ENCODE peak calls at places on chromosomes 16 and 17, in seven cellular contexts. Y, I, G, E, X, A and K are unnamed samples.

GRCh38 chr17:41486809-41487530 is 2.7 kb downstream of the KRT36 start:
- DNase-seq in E (no peak), I (no peak), G (peak; percentile 49), A (no peak), X (peak; percentile 68), Y (peak; percentile 89), K (peak; percentile 47)

GRCh38 chr17:50059759-50060273 is 3.9 kb downstream of the ITGA3 start:
- DNase-seq in A (no peak), G (no peak), E (no peak), X (no peak), Y (peak; percentile 72), I (no peak), K (no peak)

GRCh38 chr17:59859444-59860025 is 33.2 kb downstream of the TUBD1 start:
- DNase-seq in E (no peak), Y (no peak), A (peak; percentile 4), I (no peak), G (no peak), X (no peak), K (no peak)

GRCh38 chr16:19745286-19746018 is 27.4 kb downstream of the IQCK start:
- DNase-seq in G (no peak), A (no peak), X (no peak), E (no peak), Y (no peak), I (no peak), K (no peak)

GRCh38 chr17:17663160-17664072 is 17.8 kb upstream of the RAI1 start:
- DNase-seq in A (peak; percentile 77), E (no peak), X (peak; percentile 60), I (no peak), Y (peak; percentile 88), G (peak; percentile 44), K (peak; percentile 77)

GRCh38 chr16:46727630-46728029 is 20.5 kb downstream of the MYLK3 start:
- DNase-seq in X (no peak), I (no peak), G (no peak), A (no peak), Y (peak; percentile 43), E (no peak), K (no peak)

GRCh38 chr17:45574376-45574775 is 83.9 kb upstream of the PLEKHM1 start:
- DNase-seq in Y (no peak), I (no peak), G (no peak), E (no peak), A (no peak), X (no peak), K (no peak)

GRCh38 chr16:28930652-28931051 is 1.1 kb upstream of the CD19 start:
- DNase-seq in X (no peak), Y (peak; percentile 86), A (no peak), G (no peak), I (no peak), E (no peak), K (no peak)

GRCh38 chr17:82323514-82324234 is 6.3 kb upstream of the CD7 start:
- DNase-seq in A (no peak), Y (peak; percentile 77), I (no peak), E (no peak), G (no peak), X (no peak), K (no peak)

GRCh38 chr17:246851-247421 is 65.5 kb upstream of the DOC2B start:
- DNase-seq in G (no peak), A (peak; percentile 62), E (no peak), X (peak; percentile 6), I (no peak), Y (peak; percentile 48), K (no peak)

GRCh38 chr16:88469615-88470395 is 16.7 kb downstream of the ZFPM1 start:
- DNase-seq in A (no peak), E (no peak), G (no peak), X (no peak), Y (no peak), I (no peak), K (no peak)

GRCh38 chr17:45123930-45124796 is 8.2 kb downstream of the PLCD3 start:
- DNase-seq in E (no peak), X (peak; percentile 82), Y (no peak), G (peak; percentile 65), I (no peak), A (peak; percentile 84), K (no peak)

GRCh38 chr16:890217-890616 is 80.6 kb downstream of the LMF1 start:
- DNase-seq in X (no peak), A (no peak), I (no peak), G (no peak), E (no peak), Y (no peak), K (no peak)

GRCh38 chr17:57999496-58000017 is 7.5 kb downstream of the SRSF1 start:
- DNase-seq in A (no peak), G (no peak), E (no peak), I (peak; percentile 42), X (no peak), Y (no peak), K (no peak)

GRCh38 chr17:65683428-65683827 is 122.0 kb upstream of the AXIN2 start:
- DNase-seq in E (no peak), X (no peak), G (no peak), Y (no peak), A (no peak), I (no peak), K (no peak)

GRCh38 chr17:9519873-9520272 is 55.7 kb downstream of the STX8 start:
- DNase-seq in X (no peak), E (no peak), Y (no peak), I (no peak), G (no peak), A (no peak), K (no peak)

GRCh38 chr16:70301121-70301520 is 2.1 kb downstream of the DDX19B start:
- DNase-seq in A (no peak), X (no peak), E (no peak), Y (no peak), G (no peak), I (no peak), K (no peak)

GRCh38 chr16:70302745-70303144 is 3.8 kb downstream of the DDX19B start:
- DNase-seq in Y (no peak), A (no peak), I (no peak), E (no peak), G (no peak), X (no peak), K (no peak)

GRCh38 chr16:70294385-70295029 is 4.5 kb upstream of the DDX19B start:
- DNase-seq in E (no peak), G (no peak), I (no peak), A (peak; percentile 42), X (no peak), Y (peak; percentile 69), K (no peak)

GRCh38 chr16:70295634-70296033 is 3.4 kb upstream of the DDX19B start:
- DNase-seq in G (no peak), A (no peak), I (no peak), Y (no peak), E (no peak), X (no peak), K (no peak)

GRCh38 chr16:70298988-70299938 is at the start of gene DDX19B:
- DNase-seq in A (peak; percentile 90), X (peak; percentile 87), G (peak; percentile 83), I (peak; percentile 77), Y (peak; percentile 95), E (peak; percentile 71), K (peak; percentile 59)
- TF ChIP-seq POLR2AphosphoS5 in A (peak; percentile 75), X (peak; percentile 42), G (peak; percentile 88), I (peak; percentile 68), Y (peak; percentile 95), E (peak; percentile 90), K (peak; percentile 92)

DNA sequence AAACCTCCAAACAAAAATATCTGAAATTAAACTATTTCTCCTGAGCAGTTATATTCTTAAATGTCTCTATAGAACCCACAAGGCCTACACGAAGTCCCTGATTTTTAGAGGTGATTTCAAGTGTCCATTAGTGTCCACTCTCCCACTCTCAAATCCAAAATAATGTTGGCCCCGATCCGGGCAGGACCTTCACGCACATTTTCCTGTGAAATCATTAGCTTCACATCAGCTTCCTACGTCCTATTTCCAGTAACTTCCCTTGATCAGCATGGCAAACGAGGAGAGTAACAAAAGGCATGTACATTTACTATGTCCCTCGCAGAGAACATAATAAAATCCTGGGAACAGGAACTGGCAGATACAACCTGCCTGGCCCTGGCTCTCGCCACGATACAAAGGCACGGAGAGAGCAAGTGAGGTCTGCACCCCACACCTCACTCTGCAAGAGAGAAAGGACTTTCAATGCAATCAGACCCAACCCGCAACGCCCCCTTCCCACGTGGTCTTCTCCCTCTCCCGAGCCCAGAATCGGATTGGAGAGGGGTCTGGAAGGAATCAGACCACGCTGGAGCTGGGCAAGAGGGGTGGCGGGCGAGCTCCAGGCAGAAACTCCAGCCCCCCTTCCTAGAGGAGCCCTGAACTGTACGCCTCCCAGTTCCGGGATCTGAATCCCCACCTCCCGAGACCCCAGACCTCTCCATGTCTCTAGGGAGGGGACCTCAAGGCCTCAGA is 17.5 kb upstream of the C17orf78 start:
- DNase-seq in G (peak; percentile 43), A (peak; percentile 77), X (peak; percentile 57), E (peak; percentile 32), I (peak; percentile 68), Y (peak; percentile 81), K (peak; percentile 42)
- TF ChIP-seq POLR2A in G (no peak), A (no peak), X (no peak), E (no peak), I (no peak), Y (no peak), K (peak; percentile 27)

GRCh38 chr16:66673691-66674090 is 22.9 kb downstream of the CMTM4 start:
- DNase-seq in Y (no peak), G (no peak), E (no peak), I (no peak), X (no peak), A (no peak), K (no peak)

GRCh38 chr16:66670691-66671090 is 25.9 kb downstream of the CMTM4 start:
- DNase-seq in A (no peak), Y (no peak), I (no peak), X (no peak), E (no peak), G (no peak), K (no peak)

GRCh38 chr16:66667944-66668343 is 28.6 kb downstream of the CMTM4 start:
- DNase-seq in Y (no peak), G (no peak), I (no peak), X (no peak), A (no peak), E (no peak), K (no peak)

GRCh38 chr16:66668777-66669444 is 27.6 kb downstream of the CMTM4 start:
- DNase-seq in A (no peak), Y (no peak), I (no peak), E (no peak), X (no peak), G (no peak), K (no peak)
- TF ChIP-seq POLR2AphosphoS5 in A (no peak), Y (no peak), I (no peak), E (no peak), X (no peak), G (no peak), K (no peak)

DNA sequence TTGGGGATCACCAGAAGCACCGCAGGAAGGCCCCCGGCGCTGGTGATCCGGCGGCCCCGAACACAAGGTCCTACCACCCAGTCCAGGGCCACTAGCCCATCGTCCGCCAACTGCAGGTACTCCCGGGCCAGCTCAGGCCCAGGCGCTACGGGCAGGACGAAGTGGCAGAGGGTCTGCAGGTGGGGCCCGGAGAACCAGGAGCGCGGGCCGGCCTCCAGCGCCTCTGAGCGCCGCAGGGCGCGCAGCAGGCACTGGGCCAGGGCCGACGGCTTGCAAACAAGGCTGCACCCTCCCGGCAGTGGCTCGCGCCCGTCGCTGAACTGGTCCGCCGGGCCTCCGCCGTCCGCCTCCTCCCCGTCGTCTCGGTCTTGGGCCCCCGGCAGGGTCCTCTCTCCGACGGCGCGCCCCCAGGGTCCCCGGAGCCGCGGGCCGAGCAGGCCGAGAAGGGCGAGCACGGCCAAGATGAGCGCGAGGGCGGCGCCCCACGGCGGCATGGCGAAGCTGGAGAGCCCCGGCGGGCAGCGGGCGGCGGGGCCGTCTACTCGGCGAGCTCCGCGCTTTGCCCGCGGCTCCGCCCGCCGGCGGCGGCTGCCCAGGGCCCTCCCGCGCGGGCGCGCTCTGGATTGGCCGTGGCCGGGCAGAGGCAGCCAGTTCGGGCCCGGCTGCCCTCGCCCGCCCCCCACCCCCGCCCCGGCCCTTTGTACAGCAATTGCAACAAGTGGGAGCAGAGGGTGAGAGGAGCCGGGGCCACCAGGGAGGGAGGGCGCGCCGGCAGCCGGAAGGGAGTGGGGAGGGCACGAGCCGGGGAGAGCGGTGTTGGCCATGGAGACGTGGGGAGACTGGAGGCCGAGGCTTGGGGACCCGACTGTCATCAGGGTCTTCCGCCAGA is at the start of gene ABHD15:
- DNase-seq in E (no peak), X (peak; percentile 84), I (peak; percentile 53), Y (peak; percentile 94), G (peak; percentile 79), A (peak; percentile 87), K (peak; percentile 63)
- TF ChIP-seq POLR2A in E (no peak), X (peak; percentile 85), I (peak; percentile 15), Y (no peak), G (no peak), A (no peak), K (no peak)